ENCODE peak calls at places on chromosomes 12 and 14, in nine cellular contexts. Q is left ventricle myocardium inferior; K is NT2/D1; H is keratinocyte; A is prostate gland; F is aorta; U is astrocyte; R is naive thymus-derived CD4-positive, alpha-beta T cell; Z is fibroblast of lung. T is an unnamed sample.
A peak's percentile ranks its signal among the peaks of the same experiment; 100 is the strongest.

GRCh38 chr12:76919388-76920181 is 40.8 kb upstream of the CSRP2 start:
- DNase-seq in Q (no peak), K (no peak), H (no peak), A (no peak), F (no peak), U (no peak), R (no peak), Z (no peak), T (no peak)

GRCh38 chr12:121438905-121439304 is 39.0 kb downstream of the RNF34 start:
- DNase-seq in Q (no peak), K (no peak), H (no peak), A (no peak), F (no peak), U (no peak), R (no peak), Z (no peak), T (no peak)

GRCh38 chr12:122471324-122472226 is 29.2 kb downstream of the ZCCHC8 start:
- DNase-seq in Q (no peak), K (peak; percentile 36), H (peak; percentile 23), A (peak; percentile 16), F (no peak), U (peak; percentile 56), R (no peak), Z (peak; percentile 69), T (no peak)

GRCh38 chr12:68106160-68106559 is 53.4 kb downstream of the IFNG start:
- DNase-seq in Q (no peak), K (no peak), H (no peak), A (no peak), F (no peak), U (peak; percentile 87), R (no peak), Z (peak; percentile 90), T (no peak)

GRCh38 chr14:86217523-86217922 is 687.6 kb downstream of the FLRT2 start:
- DNase-seq in Q (no peak), K (no peak), H (no peak), A (no peak), F (no peak), U (no peak), R (no peak), Z (no peak), T (no peak)

GRCh38 chr12:69529021-69529420 is 56.2 kb upstream of the CCT2 start:
- DNase-seq in Q (no peak), K (no peak), H (no peak), A (no peak), F (no peak), U (no peak), R (no peak), Z (no peak), T (no peak)

GRCh38 chr12:116397148-116397547 is 119.7 kb upstream of the MED13L start:
- DNase-seq in Q (no peak), K (no peak), H (no peak), A (no peak), F (no peak), U (peak; percentile 54), R (no peak), Z (peak; percentile 66), T (no peak)

GRCh38 chr12:42997032-42997431 is 407.5 kb upstream of the PRICKLE1 start:
- DNase-seq in Q (no peak), K (no peak), H (no peak), A (no peak), F (no peak), U (no peak), R (no peak), Z (no peak), T (no peak)

GRCh38 chr14:72577521-72577920 is 316.4 kb downstream of the DPF3 start:
- DNase-seq in Q (no peak), K (no peak), H (no peak), A (no peak), F (no peak), U (no peak), R (no peak), Z (no peak), T (no peak)

GRCh38 chr14:24695265-24696241 is 61.6 kb upstream of the GZMB start:
- DNase-seq in Q (no peak), K (no peak), H (no peak), A (no peak), F (no peak), U (no peak), R (no peak), Z (no peak), T (no peak)

GRCh38 chr12:2997989-2998670 is 38.9 kb downstream of the TEAD4 start:
- DNase-seq in Q (no peak), K (no peak), H (no peak), A (no peak), F (no peak), U (peak; percentile 12), R (no peak), Z (peak; percentile 46), T (no peak)

GRCh38 chr12:121970901-121971300 is 50.8 kb upstream of the BCL7A start:
- DNase-seq in Q (peak; percentile 36), K (no peak), H (no peak), A (no peak), F (no peak), U (no peak), R (no peak), Z (no peak), T (no peak)

GRCh38 chr12:2648406-2648805 is 146.4 kb upstream of the FKBP4 start:
- DNase-seq in Q (no peak), K (no peak), H (no peak), A (no peak), F (peak; percentile 19), U (no peak), R (no peak), Z (no peak), T (no peak)

GRCh38 chr12:25249951-25250738 is 584 bp downstream of the KRAS start:
- DNase-seq in Q (peak; percentile 62), K (peak; percentile 52), H (no peak), A (peak; percentile 30), F (peak; percentile 88), U (no peak), R (peak; percentile 36), Z (peak; percentile 20), T (peak; percentile 68)

GRCh38 chr12:14362347-14362746 is 3.1 kb upstream of the ATF7IP start:
- DNase-seq in Q (no peak), K (no peak), H (no peak), A (no peak), F (no peak), U (no peak), R (no peak), Z (no peak), T (no peak)
- H3K4me3 ChIP-seq in Q (no peak overlapping the region), K (no peak overlapping the region), H (no peak overlapping the region), A (no peak overlapping the region), F (no peak overlapping the region), U (no peak overlapping the region), R (no peak overlapping the region), Z (no peak overlapping the region), T (no peak overlapping the region)

DNA sequence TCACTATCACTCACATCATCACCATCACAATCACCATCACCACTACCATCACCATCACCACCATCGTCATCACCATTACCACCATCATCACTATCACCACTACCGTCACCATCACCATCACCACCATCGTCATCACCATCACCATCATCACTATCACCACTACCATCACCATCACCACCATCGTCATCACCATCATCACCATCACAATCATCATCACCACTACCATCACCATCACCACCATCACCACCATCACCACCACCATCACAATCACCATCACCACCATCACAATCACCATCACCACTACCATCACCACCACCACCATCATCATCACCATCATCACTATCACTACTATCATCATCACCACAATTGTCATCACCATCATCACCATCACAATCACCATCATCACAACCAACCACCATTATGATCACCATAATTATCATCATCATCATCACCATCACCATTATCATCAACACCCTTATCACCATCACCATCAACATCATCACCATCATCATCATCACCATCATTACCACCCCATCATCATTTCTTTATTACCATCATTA is 90.8 kb downstream of the DICER1 start:
- DNase-seq in Q (no peak), K (no peak), H (no peak), A (no peak), F (no peak), U (no peak), R (no peak), Z (no peak), T (no peak)
- H3K9me3 ChIP-seq in Q (no peaks in the 10 kb centered on the region), K (no peaks in the 10 kb centered on the region), H (no peaks in the 10 kb centered on the region), A (no peaks in the 10 kb centered on the region), F (no peaks in the 10 kb centered on the region), U (no peaks in the 10 kb centered on the region), R (no peaks in the 10 kb centered on the region), Z (no peaks in the 10 kb centered on the region), T (no peaks in the 10 kb centered on the region)

DNA sequence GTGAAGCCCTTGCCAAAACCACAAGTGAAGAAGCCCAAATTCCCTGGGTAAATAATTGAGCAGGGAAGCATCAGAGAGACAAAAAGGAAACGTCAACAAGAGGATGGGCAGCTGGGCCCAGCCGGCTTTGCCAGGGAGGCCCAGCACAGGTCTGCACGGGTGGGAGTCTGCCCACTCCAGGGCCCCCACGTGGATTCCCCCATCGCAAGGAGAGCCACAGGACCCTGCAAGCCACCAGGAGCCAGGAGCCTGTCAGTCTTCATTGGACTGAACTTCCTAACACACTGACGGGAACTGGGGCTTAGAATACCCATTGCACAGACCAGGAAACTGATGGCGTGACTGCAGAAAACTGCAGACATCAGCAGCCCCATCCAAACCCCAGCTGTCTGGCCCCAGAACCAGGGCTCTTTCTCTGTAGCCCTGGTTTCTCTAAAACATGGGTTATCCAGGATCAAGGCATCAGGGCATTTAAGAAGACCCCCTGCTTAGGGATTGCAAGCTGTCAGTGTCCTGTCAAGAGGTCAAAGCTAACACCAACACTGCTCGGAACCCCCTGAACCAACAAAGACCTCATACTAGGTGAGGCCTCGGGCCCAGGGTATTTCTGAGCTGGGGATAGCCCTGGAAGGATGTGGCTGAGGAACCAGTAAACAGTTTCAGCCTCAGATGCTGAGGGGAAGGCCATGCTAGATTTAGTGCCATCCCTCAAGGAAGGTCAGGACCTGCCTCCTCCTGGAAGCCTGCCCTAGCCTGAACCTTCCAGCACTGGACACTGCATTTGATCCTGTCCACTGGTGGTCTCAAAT is 39.4 kb downstream of the BCL11B start:
- DNase-seq in Q (no peak), K (no peak), H (no peak), A (no peak), F (peak; percentile 66), U (no peak), R (no peak), Z (no peak), T (no peak)
- H3K4me3 ChIP-seq in Q (no peak overlapping the region), K (no peak overlapping the region), H (no peak overlapping the region), A (no peak overlapping the region), F (no peak overlapping the region), U (no peak overlapping the region), R (peak overlapping the region; percentile 48), Z (no peak overlapping the region), T (no peak overlapping the region)

GRCh38 chr12:130437555-130438242 is 100.0 kb downstream of the PIWIL1 start:
- DNase-seq in Q (no peak), K (no peak), H (no peak), A (no peak), F (peak; percentile 27), U (no peak), R (no peak), Z (no peak), T (peak; percentile 6)

GRCh38 chr12:130439250-130439649 is 101.6 kb downstream of the PIWIL1 start:
- DNase-seq in Q (no peak), K (no peak), H (no peak), A (no peak), F (no peak), U (no peak), R (no peak), Z (no peak), T (no peak)

GRCh38 chr12:130436741-130437501 is 99.2 kb downstream of the PIWIL1 start:
- DNase-seq in Q (no peak), K (no peak), H (no peak), A (no peak), F (peak; percentile 69), U (no peak), R (no peak), Z (no peak), T (no peak)

GRCh38 chr12:130438711-130439110 is 101.0 kb downstream of the PIWIL1 start:
- DNase-seq in Q (no peak), K (no peak), H (no peak), A (no peak), F (peak; percentile 56), U (no peak), R (no peak), Z (no peak), T (no peak)

GRCh38 chr12:130438243-130438620 is 100.5 kb downstream of the PIWIL1 start:
- DNase-seq in Q (no peak), K (no peak), H (no peak), A (no peak), F (no peak), U (no peak), R (no peak), Z (no peak), T (no peak)
- H3K9me3 ChIP-seq in Q (peaks cover 14% of the 10 kb centered on the region), K (peaks cover 10% of the 10 kb centered on the region), H (peaks cover 14% of the 10 kb centered on the region), A (no peaks in the 10 kb centered on the region), F (peaks cover 2% of the 10 kb centered on the region), U (peaks cover 8% of the 10 kb centered on the region), R (no peaks in the 10 kb centered on the region), Z (no peaks in the 10 kb centered on the region), T (no peaks in the 10 kb centered on the region)